ENCODE peak calls at places on chromosomes 1 and 21, in seven cellular contexts. One of them, this sample, is unnamed. For H4K20me1, the result is how much of the 10 kb centered on the place peaks cover.

GRCh38 chr1:230836347-230836746 is 32.0 kb downstream of the C1orf198 start:
- DNase-seq in GM23338: no peak
- DNase-seq in MM.1S: peak
- DNase-seq in PC-3: no peak
- DNase-seq in fibroblast of lung: no peak
- DNase-seq in HCT116: no peak
- DNase-seq in H9: no peak
- DNase-seq in this sample: no peak

GRCh38 chr1:158943059-158943458 is 11.7 kb downstream of the PYHIN1 start:
- DNase-seq in PC-3: peak
- DNase-seq in GM23338: no peak
- DNase-seq in MM.1S: no peak
- DNase-seq in H9: no peak
- DNase-seq in HCT116: no peak
- DNase-seq in fibroblast of lung: no peak
- DNase-seq in this sample: no peak

GRCh38 chr21:26072891-26073615 is 97.5 kb downstream of the APP start:
- DNase-seq in GM23338: no peak
- DNase-seq in PC-3: no peak
- DNase-seq in fibroblast of lung: peak
- DNase-seq in H9: no peak
- DNase-seq in HCT116: no peak
- DNase-seq in MM.1S: no peak
- DNase-seq in this sample: no peak

GRCh38 chr1:239587066-239587465 is 200.7 kb downstream of the CHRM3 start:
- DNase-seq in HCT116: no peak
- DNase-seq in fibroblast of lung: no peak
- DNase-seq in MM.1S: no peak
- DNase-seq in PC-3: no peak
- DNase-seq in H9: peak
- DNase-seq in GM23338: peak
- DNase-seq in this sample: no peak

GRCh38 chr1:183022202-183023145 is 746 bp upstream of the LAMC1 start:
- DNase-seq in fibroblast of lung: peak
- DNase-seq in HCT116: peak
- DNase-seq in H9: peak
- DNase-seq in GM23338: peak
- DNase-seq in MM.1S: peak
- DNase-seq in PC-3: peak
- DNase-seq in this sample: peak

GRCh38 chr21:37509802-37510393 is 143.3 kb downstream of the DYRK1A start:
- DNase-seq in fibroblast of lung: peak
- DNase-seq in GM23338: no peak
- DNase-seq in H9: no peak
- DNase-seq in MM.1S: no peak
- DNase-seq in HCT116: no peak
- DNase-seq in PC-3: no peak
- DNase-seq in this sample: no peak

GRCh38 chr1:22075718-22076117 is 23.2 kb downstream of the CDC42 start:
- DNase-seq in fibroblast of lung: no peak
- DNase-seq in PC-3: no peak
- DNase-seq in MM.1S: no peak
- DNase-seq in GM23338: no peak
- DNase-seq in H9: no peak
- DNase-seq in HCT116: no peak
- DNase-seq in this sample: no peak

GRCh38 chr1:1173793-1174415 is at the start of gene TTLL10:
- DNase-seq in H9: peak
- DNase-seq in fibroblast of lung: no peak
- DNase-seq in GM23338: peak
- DNase-seq in PC-3: no peak
- DNase-seq in MM.1S: no peak
- DNase-seq in HCT116: no peak
- DNase-seq in this sample: no peak

GRCh38 chr1:2115008-2115921 is 65.1 kb downstream of the PRKCZ start:
- DNase-seq in PC-3: no peak
- DNase-seq in GM23338: no peak
- DNase-seq in fibroblast of lung: no peak
- DNase-seq in HCT116: no peak
- DNase-seq in MM.1S: no peak
- DNase-seq in H9: no peak
- DNase-seq in this sample: no peak

GRCh38 chr1:160837558-160838205 is 25.0 kb downstream of the CD244 start:
- DNase-seq in GM23338: no peak
- DNase-seq in PC-3: peak
- DNase-seq in MM.1S: peak
- DNase-seq in fibroblast of lung: peak
- DNase-seq in H9: no peak
- DNase-seq in HCT116: peak
- DNase-seq in this sample: no peak

GRCh38 chr1:156500578-156500846 is at the start of gene MEF2D:
- DNase-seq in HCT116: no peak
- DNase-seq in H9: no peak
- DNase-seq in fibroblast of lung: no peak
- DNase-seq in MM.1S: no peak
- DNase-seq in PC-3: no peak
- DNase-seq in GM23338: no peak
- DNase-seq in this sample: no peak

GRCh38 chr1:233327938-233328660 is 575 bp downstream of the MAP3K21 start:
- DNase-seq in PC-3: peak
- DNase-seq in GM23338: peak
- DNase-seq in MM.1S: peak
- DNase-seq in fibroblast of lung: peak
- DNase-seq in HCT116: no peak
- DNase-seq in H9: peak
- DNase-seq in this sample: peak

GRCh38 chr1:226397011-226397926 is 10.6 kb downstream of the PARP1 start:
- DNase-seq in HCT116: no peak
- DNase-seq in fibroblast of lung: no peak
- DNase-seq in GM23338: no peak
- DNase-seq in PC-3: no peak
- DNase-seq in H9: no peak
- DNase-seq in MM.1S: no peak
- DNase-seq in this sample: no peak

GRCh38 chr1:226397955-226398636 is 9.8 kb downstream of the PARP1 start:
- DNase-seq in fibroblast of lung: no peak
- DNase-seq in MM.1S: no peak
- DNase-seq in PC-3: no peak
- DNase-seq in HCT116: no peak
- DNase-seq in GM23338: no peak
- DNase-seq in H9: no peak
- DNase-seq in this sample: no peak

GRCh38 chr1:226395753-226396152 is 12.1 kb downstream of the PARP1 start:
- DNase-seq in GM23338: no peak
- DNase-seq in H9: no peak
- DNase-seq in MM.1S: no peak
- DNase-seq in fibroblast of lung: no peak
- DNase-seq in PC-3: no peak
- DNase-seq in HCT116: no peak
- DNase-seq in this sample: no peak

GRCh38 chr1:226390681-226391080 is 17.2 kb downstream of the PARP1 start:
- DNase-seq in MM.1S: no peak
- DNase-seq in HCT116: no peak
- DNase-seq in PC-3: no peak
- DNase-seq in H9: no peak
- DNase-seq in GM23338: no peak
- DNase-seq in fibroblast of lung: no peak
- DNase-seq in this sample: no peak

DNA sequence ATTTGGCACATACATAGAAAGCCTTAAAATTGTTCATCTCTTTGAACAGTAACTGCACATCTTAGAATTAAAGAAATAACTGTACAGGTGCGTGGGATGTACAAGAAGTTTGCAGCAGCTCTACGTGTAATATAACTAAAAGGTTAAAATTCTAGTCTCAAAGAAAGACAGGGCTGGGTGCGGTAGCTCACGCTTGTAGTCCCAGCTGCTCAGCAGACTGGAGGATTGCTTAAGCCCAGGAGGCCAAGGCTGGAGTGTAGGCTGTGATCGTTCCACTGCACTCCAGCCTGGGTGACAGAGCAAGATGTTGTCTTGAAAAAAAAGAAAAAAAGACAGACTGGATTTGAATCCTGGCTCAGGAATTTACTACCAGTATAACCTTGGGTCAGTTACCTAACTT is 13.4 kb downstream of the PARP1 start:
- DNase-seq in fibroblast of lung: no peak
- DNase-seq in H9: no peak
- DNase-seq in PC-3: no peak
- DNase-seq in HCT116: no peak
- DNase-seq in GM23338: no peak
- DNase-seq in MM.1S: no peak
- DNase-seq in this sample: no peak
- H4K20me1 ChIP-seq in fibroblast of lung: under half
- H4K20me1 ChIP-seq in H9: under half
- H4K20me1 ChIP-seq in PC-3: under half
- H4K20me1 ChIP-seq in HCT116: under half
- H4K20me1 ChIP-seq in GM23338: half or more
- H4K20me1 ChIP-seq in MM.1S: half or more
- H4K20me1 ChIP-seq in this sample: under half

GRCh38 chr1:9320520-9321479 is 28.1 kb downstream of the SPSB1 start:
- DNase-seq in fibroblast of lung: no peak
- DNase-seq in PC-3: no peak
- DNase-seq in H9: no peak
- DNase-seq in MM.1S: no peak
- DNase-seq in HCT116: no peak
- DNase-seq in GM23338: peak
- DNase-seq in this sample: no peak
- H4K20me1 ChIP-seq in fibroblast of lung: under half
- H4K20me1 ChIP-seq in PC-3: under half
- H4K20me1 ChIP-seq in H9: under half
- H4K20me1 ChIP-seq in MM.1S: under half
- H4K20me1 ChIP-seq in HCT116: under half
- H4K20me1 ChIP-seq in GM23338: under half
- H4K20me1 ChIP-seq in this sample: under half

GRCh38 chr1:43671626-43672330 is 21.8 kb downstream of the KDM4A start:
- DNase-seq in MM.1S: no peak
- DNase-seq in H9: no peak
- DNase-seq in fibroblast of lung: peak
- DNase-seq in HCT116: no peak
- DNase-seq in PC-3: no peak
- DNase-seq in GM23338: no peak
- DNase-seq in this sample: no peak
- H4K20me1 ChIP-seq in MM.1S: under half
- H4K20me1 ChIP-seq in H9: under half
- H4K20me1 ChIP-seq in fibroblast of lung: under half
- H4K20me1 ChIP-seq in HCT116: under half
- H4K20me1 ChIP-seq in PC-3: under half
- H4K20me1 ChIP-seq in GM23338: half or more
- H4K20me1 ChIP-seq in this sample: under half

DNA sequence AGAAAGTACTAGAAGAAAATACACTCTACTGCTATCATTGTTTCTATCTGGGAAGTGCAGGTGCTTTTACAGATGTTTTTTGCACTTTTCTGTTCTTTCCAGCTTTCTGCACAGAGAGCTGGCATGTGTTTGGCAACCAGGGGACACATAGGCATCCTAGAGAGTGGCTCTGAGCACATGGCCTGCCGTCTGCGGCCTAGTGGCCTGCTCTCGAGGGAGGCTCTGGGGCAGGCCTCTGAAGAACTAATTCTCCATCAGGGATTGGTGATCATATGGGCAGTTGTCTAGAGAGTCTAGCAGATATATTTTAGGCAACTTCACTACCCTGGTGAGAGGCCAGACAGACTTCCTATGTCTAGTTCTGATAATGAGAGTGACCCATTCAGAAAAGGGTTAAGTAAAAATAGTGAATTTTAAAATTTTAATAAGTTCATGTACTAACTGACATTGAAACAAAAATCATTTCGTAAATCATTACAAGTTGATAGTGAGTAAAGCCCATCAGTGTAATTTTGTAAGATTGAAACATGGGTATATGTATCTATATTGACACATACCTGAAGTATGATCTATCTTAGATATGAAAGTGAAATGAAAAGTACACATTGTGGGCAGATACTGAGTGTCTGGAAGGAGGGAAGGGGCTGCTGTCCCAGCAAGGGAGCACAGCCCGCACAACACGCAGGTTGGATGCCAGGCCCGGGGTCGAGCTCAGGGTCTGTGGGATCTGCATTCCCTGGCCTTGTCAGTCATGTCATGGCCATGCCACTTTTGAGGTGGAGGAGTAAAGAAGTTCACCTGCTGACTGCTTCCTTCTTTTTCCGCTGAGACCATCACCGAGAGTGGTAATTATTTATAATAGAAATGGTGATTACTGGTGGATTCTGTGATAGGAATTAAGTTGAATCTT is 79.8 kb downstream of the PCBP3 start:
- DNase-seq in MM.1S: no peak
- DNase-seq in HCT116: no peak
- DNase-seq in GM23338: no peak
- DNase-seq in PC-3: no peak
- DNase-seq in fibroblast of lung: no peak
- DNase-seq in H9: no peak
- DNase-seq in this sample: no peak
- H4K20me1 ChIP-seq in MM.1S: under half
- H4K20me1 ChIP-seq in HCT116: under half
- H4K20me1 ChIP-seq in GM23338: under half
- H4K20me1 ChIP-seq in PC-3: under half
- H4K20me1 ChIP-seq in fibroblast of lung: under half
- H4K20me1 ChIP-seq in H9: under half
- H4K20me1 ChIP-seq in this sample: under half

This sample was measured in endothelial cell of umbilical vein.